ENCODE peak calls at places on chromosomes 1 and 21, in seven cellular contexts. One of them, this sample, is unnamed.

GRCh38 chr1:175277778-175278177 is 85.2 kb upstream of the KIAA0040 start:
- DNase-seq in HepG2: no peak
- DNase-seq in SK-N-SH: no peak
- DNase-seq in GM12878: no peak
- DNase-seq in HCT116: no peak
- DNase-seq in H1: no peak
- DNase-seq in K562: no peak
- DNase-seq in this sample: no peak

GRCh38 chr1:221575605-221576004 is 166.3 kb downstream of the DUSP10 start:
- DNase-seq in H1: no peak
- DNase-seq in HCT116: no peak
- DNase-seq in SK-N-SH: no peak
- DNase-seq in K562: peak
- DNase-seq in HepG2: no peak
- DNase-seq in GM12878: no peak
- DNase-seq in this sample: no peak

GRCh38 chr1:23619299-23620188 is 60.2 kb upstream of the ID3 start:
- DNase-seq in HepG2: no peak
- DNase-seq in SK-N-SH: peak
- DNase-seq in GM12878: no peak
- DNase-seq in H1: peak
- DNase-seq in HCT116: no peak
- DNase-seq in K562: peak
- DNase-seq in this sample: peak

GRCh38 chr1:235831148-235831547 is 35.6 kb downstream of the LYST start:
- DNase-seq in HepG2: no peak
- DNase-seq in HCT116: no peak
- DNase-seq in SK-N-SH: no peak
- DNase-seq in GM12878: peak
- DNase-seq in K562: no peak
- DNase-seq in H1: no peak
- DNase-seq in this sample: no peak

GRCh38 chr1:33244809-33245186 is 11.5 kb upstream of the ZNF362 start:
- DNase-seq in GM12878: no peak
- DNase-seq in HCT116: no peak
- DNase-seq in HepG2: no peak
- DNase-seq in K562: no peak
- DNase-seq in H1: no peak
- DNase-seq in SK-N-SH: no peak
- DNase-seq in this sample: no peak

GRCh38 chr1:47436979-47437517 is 796 bp upstream of the FOXD2 start:
- DNase-seq in HCT116: no peak
- DNase-seq in HepG2: no peak
- DNase-seq in GM12878: no peak
- DNase-seq in K562: peak
- DNase-seq in H1: no peak
- DNase-seq in SK-N-SH: peak
- DNase-seq in this sample: peak

GRCh38 chr1:213820362-213821149 is 167.2 kb upstream of the PROX1 start:
- DNase-seq in HepG2: peak
- DNase-seq in H1: no peak
- DNase-seq in HCT116: no peak
- DNase-seq in K562: no peak
- DNase-seq in SK-N-SH: no peak
- DNase-seq in GM12878: no peak
- DNase-seq in this sample: no peak

GRCh38 chr21:38970765-38971164 is 165.0 kb downstream of the ETS2 start:
- DNase-seq in HCT116: no peak
- DNase-seq in SK-N-SH: no peak
- DNase-seq in GM12878: no peak
- DNase-seq in K562: no peak
- DNase-seq in HepG2: no peak
- DNase-seq in H1: no peak
- DNase-seq in this sample: no peak

GRCh38 chr21:23968722-23969647 is 1638.3 kb downstream of the MRPL39 start:
- DNase-seq in SK-N-SH: peak
- DNase-seq in H1: peak
- DNase-seq in HCT116: no peak
- DNase-seq in GM12878: peak
- DNase-seq in K562: peak
- DNase-seq in HepG2: no peak
- DNase-seq in this sample: no peak

GRCh38 chr1:66575739-66576138 is 41.8 kb downstream of the SGIP1 start:
- DNase-seq in HCT116: no peak
- DNase-seq in HepG2: peak
- DNase-seq in SK-N-SH: peak
- DNase-seq in H1: no peak
- DNase-seq in K562: peak
- DNase-seq in GM12878: no peak
- DNase-seq in this sample: no peak

GRCh38 chr1:29354511-29355098 is 118.3 kb downstream of the PTPRU start:
- DNase-seq in K562: peak
- DNase-seq in HepG2: no peak
- DNase-seq in H1: no peak
- DNase-seq in GM12878: no peak
- DNase-seq in SK-N-SH: no peak
- DNase-seq in HCT116: no peak
- DNase-seq in this sample: no peak

GRCh38 chr1:77350012-77350411 is 68.2 kb downstream of the AK5 start:
- DNase-seq in HCT116: no peak
- DNase-seq in HepG2: no peak
- DNase-seq in H1: no peak
- DNase-seq in K562: peak
- DNase-seq in SK-N-SH: no peak
- DNase-seq in GM12878: no peak
- DNase-seq in this sample: no peak

GRCh38 chr1:179137623-179138235 is 55.9 kb downstream of the TOR3A start:
- DNase-seq in H1: no peak
- DNase-seq in SK-N-SH: no peak
- DNase-seq in K562: no peak
- DNase-seq in HepG2: no peak
- DNase-seq in HCT116: no peak
- DNase-seq in GM12878: no peak
- DNase-seq in this sample: no peak

GRCh38 chr1:88678405-88678804 is 5.7 kb upstream of the PKN2 start:
- DNase-seq in HepG2: no peak
- DNase-seq in K562: peak
- DNase-seq in HCT116: no peak
- DNase-seq in SK-N-SH: no peak
- DNase-seq in H1: no peak
- DNase-seq in GM12878: no peak
- DNase-seq in this sample: peak

GRCh38 chr21:28111151-28111619 is 881.5 kb downstream of the LTN1 start:
- DNase-seq in K562: no peak
- DNase-seq in SK-N-SH: peak
- DNase-seq in HCT116: no peak
- DNase-seq in GM12878: no peak
- DNase-seq in H1: no peak
- DNase-seq in HepG2: no peak
- DNase-seq in this sample: no peak

GRCh38 chr1:73162576-73162975 is 880.2 kb upstream of the NEGR1 start:
- DNase-seq in K562: no peak
- DNase-seq in HepG2: no peak
- DNase-seq in GM12878: no peak
- DNase-seq in H1: no peak
- DNase-seq in SK-N-SH: no peak
- DNase-seq in HCT116: no peak
- DNase-seq in this sample: no peak

DNA sequence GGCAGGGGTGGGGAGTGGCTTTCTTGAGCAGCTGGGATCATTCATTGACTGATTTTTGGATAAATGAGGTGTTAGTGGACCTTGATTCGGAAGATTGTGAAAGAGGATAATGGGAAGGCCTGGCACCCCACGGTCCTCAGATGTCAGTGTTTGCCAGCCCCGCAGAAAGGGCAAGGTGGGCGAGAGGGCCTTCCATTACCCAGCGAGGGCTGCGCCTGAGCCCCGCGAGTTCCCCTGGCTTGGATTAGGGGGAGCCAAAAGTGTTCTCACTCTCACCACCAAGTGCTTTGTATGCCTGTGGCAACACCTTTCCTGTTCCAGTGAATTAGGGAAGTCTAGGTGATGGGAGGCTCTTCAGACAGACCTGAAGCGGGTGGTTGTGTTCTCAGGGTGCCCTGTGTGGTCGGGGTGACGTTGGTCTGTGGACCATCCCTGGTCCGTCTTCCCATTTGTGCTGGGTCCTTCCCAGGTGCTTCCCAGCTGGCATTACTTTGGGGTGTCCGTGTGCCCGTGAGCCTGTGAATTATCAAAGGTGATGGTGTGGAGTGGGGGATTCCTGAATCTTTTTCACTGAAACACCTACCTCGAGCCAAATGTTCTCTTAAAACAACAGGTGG is 36.7 kb downstream of the COQ8A start:
- DNase-seq in HCT116: no peak
- DNase-seq in HepG2: no peak
- DNase-seq in H1: no peak
- DNase-seq in GM12878: no peak
- DNase-seq in SK-N-SH: no peak
- DNase-seq in K562: no peak
- DNase-seq in this sample: no peak
- TF ChIP-seq JUND in HCT116: no peak
- TF ChIP-seq JUND in HepG2: no peak
- TF ChIP-seq JUND in H1: no peak
- TF ChIP-seq JUND in GM12878: no peak
- TF ChIP-seq JUND in SK-N-SH: no peak
- TF ChIP-seq JUND in K562: no peak
- TF ChIP-seq JUND in this sample: no peak

GRCh38 chr1:87678221-87678715 is 349.6 kb downstream of the LMO4 start:
- DNase-seq in GM12878: no peak
- DNase-seq in HepG2: no peak
- DNase-seq in H1: no peak
- DNase-seq in HCT116: no peak
- DNase-seq in SK-N-SH: no peak
- DNase-seq in K562: no peak
- DNase-seq in this sample: no peak
- TF ChIP-seq JUND in GM12878: no peak
- TF ChIP-seq JUND in HepG2: no peak
- TF ChIP-seq JUND in H1: no peak
- TF ChIP-seq JUND in HCT116: no peak
- TF ChIP-seq JUND in SK-N-SH: no peak
- TF ChIP-seq JUND in K562: no peak
- TF ChIP-seq JUND in this sample: no peak

GRCh38 chr1:59948990-59949389 is 22.4 kb upstream of the CYP2J2 start:
- DNase-seq in K562: no peak
- DNase-seq in SK-N-SH: no peak
- DNase-seq in H1: no peak
- DNase-seq in HCT116: no peak
- DNase-seq in GM12878: no peak
- DNase-seq in HepG2: peak
- DNase-seq in this sample: no peak

GRCh38 chr1:59952065-59952464 is 25.5 kb upstream of the CYP2J2 start:
- DNase-seq in K562: no peak
- DNase-seq in HCT116: no peak
- DNase-seq in GM12878: no peak
- DNase-seq in H1: no peak
- DNase-seq in HepG2: peak
- DNase-seq in SK-N-SH: no peak
- DNase-seq in this sample: no peak

GRCh38 chr1:59949648-59950047 is 23.1 kb upstream of the CYP2J2 start:
- DNase-seq in H1: no peak
- DNase-seq in HepG2: no peak
- DNase-seq in SK-N-SH: no peak
- DNase-seq in K562: no peak
- DNase-seq in GM12878: no peak
- DNase-seq in HCT116: no peak
- DNase-seq in this sample: no peak

GRCh38 chr1:59945790-59946189 is 19.2 kb upstream of the CYP2J2 start:
- DNase-seq in HCT116: no peak
- DNase-seq in SK-N-SH: no peak
- DNase-seq in K562: no peak
- DNase-seq in H1: no peak
- DNase-seq in HepG2: no peak
- DNase-seq in GM12878: no peak
- DNase-seq in this sample: no peak

DNA sequence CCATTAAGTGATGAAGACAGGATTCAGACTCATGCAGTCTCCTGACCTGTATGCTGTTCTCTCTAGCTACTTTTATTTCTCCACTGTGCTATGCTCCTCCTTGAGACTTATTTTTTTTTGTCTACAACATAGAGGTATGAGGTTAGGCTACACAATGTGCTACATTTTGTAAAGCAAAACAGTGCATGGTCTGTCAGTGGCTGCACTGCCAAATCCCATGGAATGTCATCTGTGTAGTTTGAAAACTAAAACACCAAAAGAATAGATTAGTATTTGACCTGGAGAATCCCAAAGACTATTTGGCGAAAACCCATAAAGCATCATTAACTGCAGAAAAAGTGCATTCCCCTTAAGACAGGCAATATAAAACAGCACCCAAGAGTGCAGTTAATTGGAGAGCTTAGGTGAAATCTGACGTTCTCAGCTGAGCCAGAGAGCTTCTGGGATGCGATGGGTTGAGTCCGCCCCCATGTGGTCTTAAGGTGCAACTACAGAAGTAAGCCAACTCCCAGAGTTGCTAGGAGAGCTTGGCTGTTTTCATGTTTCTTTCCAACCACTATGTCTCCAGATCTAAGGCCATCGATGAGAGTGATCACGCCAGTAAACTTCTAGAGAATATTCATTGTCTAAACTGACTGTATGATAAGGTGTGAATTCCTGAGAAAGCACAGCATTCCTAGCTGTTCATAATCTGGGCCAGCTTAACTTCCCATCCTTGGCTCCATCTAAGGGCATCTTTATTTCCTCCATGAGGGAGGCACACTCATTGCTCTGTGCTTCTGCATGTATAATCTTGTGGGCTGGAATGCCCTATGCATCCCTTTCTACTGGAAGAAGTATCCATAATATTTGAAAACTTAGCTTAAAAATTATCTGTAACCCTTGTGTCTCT is 20.7 kb upstream of the CYP2J2 start:
- DNase-seq in HCT116: peak
- DNase-seq in HepG2: peak
- DNase-seq in GM12878: peak
- DNase-seq in K562: peak
- DNase-seq in H1: peak
- DNase-seq in SK-N-SH: peak
- DNase-seq in this sample: peak
- TF ChIP-seq JUND in HCT116: no peak
- TF ChIP-seq JUND in HepG2: no peak
- TF ChIP-seq JUND in GM12878: no peak
- TF ChIP-seq JUND in K562: no peak
- TF ChIP-seq JUND in H1: no peak
- TF ChIP-seq JUND in SK-N-SH: no peak
- TF ChIP-seq JUND in this sample: no peak

GRCh38 chr21:18318156-18318555 is 73.5 kb downstream of the CHODL start:
- DNase-seq in H1: no peak
- DNase-seq in HCT116: no peak
- DNase-seq in GM12878: no peak
- DNase-seq in HepG2: no peak
- DNase-seq in K562: no peak
- DNase-seq in SK-N-SH: no peak
- DNase-seq in this sample: no peak
- TF ChIP-seq JUND in H1: no peak
- TF ChIP-seq JUND in HCT116: no peak
- TF ChIP-seq JUND in GM12878: no peak
- TF ChIP-seq JUND in HepG2: no peak
- TF ChIP-seq JUND in K562: no peak
- TF ChIP-seq JUND in SK-N-SH: no peak
- TF ChIP-seq JUND in this sample: no peak